ENCODE peak calls at places on chromosomes 16 and 17, in five cellular contexts. A, C, D, P and V are unnamed samples.

GRCh38 chr17:47687748-47688147 is 6.2 kb upstream of the TBKBP1 start:
- DNase-seq in A (no peak), C (no peak), D (peak), P (no peak), V (peak)

GRCh38 chr17:28219771-28220170 is 99.2 kb upstream of the TMEM97 start:
- DNase-seq in A (no peak), C (no peak), D (no peak), P (no peak), V (no peak)

GRCh38 chr17:5931611-5932010 is 138.6 kb upstream of the WSCD1 start:
- DNase-seq in A (no peak), C (peak), D (no peak), P (no peak), V (no peak)

GRCh38 chr17:20993863-20994778 is 48.7 kb downstream of the USP22 start:
- DNase-seq in A (no peak), C (no peak), D (peak), P (no peak), V (no peak)

GRCh38 chr16:12419987-12420386 is 383.7 kb downstream of the CPPED1 start:
- DNase-seq in A (no peak), C (no peak), D (no peak), P (no peak), V (no peak)

GRCh38 chr17:2400474-2400866 is 390 bp downstream of the MNT start:
- DNase-seq in A (peak), C (peak), D (peak), P (no peak), V (peak)

GRCh38 chr17:79739148-79740062 is 8.7 kb downstream of the ENPP7 start:
- DNase-seq in A (no peak), C (no peak), D (no peak), P (no peak), V (peak)

GRCh38 chr17:79947351-79948031 is 88.2 kb downstream of the TBC1D16 start:
- DNase-seq in A (peak), C (no peak), D (no peak), P (no peak), V (peak)

GRCh38 chr16:13780841-13781553 is 139.0 kb upstream of the ERCC4 start:
- DNase-seq in A (no peak), C (peak), D (no peak), P (no peak), V (no peak)